ENCODE peak calls at places on chromosome 18, in ten cellular contexts. J is aorta, O is heart right ventricle, H is MM.1S, X is transverse colon, C is right cardiac atrium, S is neural progenitor cell, W is fibroblast of lung, L is heart left ventricle, P is pancreas. M is an unnamed sample. For H3K4me1, the result is how much of the 10 kb centered on the place peaks cover.

GRCh38 chr18:24130494-24130893 is 8.4 kb upstream of the CABYR start:
- DNase-seq in J (no peak), O (no peak), H (no peak), X (no peak), C (no peak), S (no peak), W (no peak), L (no peak), P (no peak), M (no peak)

GRCh38 chr18:74598350-74599001 is 806 bp downstream of the ZNF407 start:
- DNase-seq in J (peak), O (peak), H (peak), X (peak), C (peak), S (peak), W (peak), L (peak), P (peak), M (peak)

GRCh38 chr18:50727721-50728470 is 91.9 kb downstream of the MRO start:
- DNase-seq in J (no peak), O (no peak), H (no peak), X (no peak), C (no peak), S (no peak), W (no peak), L (peak), P (no peak), M (no peak)

GRCh38 chr18:49111191-49111988 is 160.6 kb upstream of the SMAD7 start:
- DNase-seq in J (no peak), O (no peak), H (no peak), X (no peak), C (no peak), S (no peak), W (peak), L (no peak), P (no peak), M (no peak)

GRCh38 chr18:13530879-13531387 is 195.4 kb downstream of the FAM210A start:
- DNase-seq in J (peak), O (peak), H (peak), X (peak), C (peak), S (peak), W (peak), L (peak), P (no peak), M (no peak)

GRCh38 chr18:79290876-79291275 is 104.9 kb upstream of the NFATC1 start:
- DNase-seq in J (no peak), O (no peak), H (no peak), X (no peak), C (no peak), S (no peak), W (no peak), L (no peak), P (no peak), M (no peak)

GRCh38 chr18:48032876-48033769 is 102.7 kb upstream of the SMAD2 start:
- DNase-seq in J (peak), O (no peak), H (no peak), X (no peak), C (no peak), S (no peak), W (peak), L (no peak), P (no peak), M (no peak)

GRCh38 chr18:51076503-51076902 is 46.5 kb downstream of the SMAD4 start:
- DNase-seq in J (no peak), O (no peak), H (no peak), X (no peak), C (no peak), S (no peak), W (peak), L (no peak), P (no peak), M (no peak)

GRCh38 chr18:75376004-75376403 is 51.5 kb downstream of the SMIM21 start:
- DNase-seq in J (no peak), O (no peak), H (no peak), X (no peak), C (no peak), S (no peak), W (no peak), L (no peak), P (no peak), M (no peak)

GRCh38 chr18:32550958-32551357 is 80.3 kb upstream of the GAREM1 start:
- DNase-seq in J (no peak), O (no peak), H (no peak), X (no peak), C (no peak), S (peak), W (no peak), L (no peak), P (no peak), M (no peak)

GRCh38 chr18:77940566-77940965 is 690.9 kb downstream of the GALR1 start:
- DNase-seq in J (no peak), O (no peak), H (no peak), X (no peak), C (no peak), S (no peak), W (no peak), L (no peak), P (no peak), M (no peak)

GRCh38 chr18:46199515-46200147 is 95.4 kb downstream of the HAUS1 start:
- DNase-seq in J (no peak), O (no peak), H (no peak), X (no peak), C (no peak), S (no peak), W (peak), L (no peak), P (no peak), M (no peak)

GRCh38 chr18:8448091-8448490 is 161.1 kb upstream of the RAB12 start:
- DNase-seq in J (no peak), O (no peak), H (no peak), X (no peak), C (no peak), S (no peak), W (no peak), L (no peak), P (no peak), M (no peak)

GRCh38 chr18:74468547-74469014 is 11.5 kb upstream of the DIPK1C start:
- DNase-seq in J (no peak), O (no peak), H (no peak), X (no peak), C (no peak), S (no peak), W (no peak), L (no peak), P (no peak), M (no peak)

GRCh38 chr18:7514796-7515440 is 52.2 kb upstream of the PTPRM start:
- DNase-seq in J (no peak), O (no peak), H (no peak), X (no peak), C (no peak), S (peak), W (no peak), L (no peak), P (no peak), M (no peak)

GRCh38 chr18:76573325-76574025 is 78.4 kb upstream of the ZNF516 start:
- DNase-seq in J (no peak), O (no peak), H (no peak), X (no peak), C (no peak), S (no peak), W (peak), L (no peak), P (peak), M (no peak)

GRCh38 chr18:35513181-35513932 is 15.6 kb upstream of the INO80C start:
- DNase-seq in J (peak), O (peak), H (no peak), X (peak), C (peak), S (peak), W (peak), L (peak), P (peak), M (no peak)

GRCh38 chr18:49846718-49847470 is 33.6 kb upstream of the ACAA2 start:
- DNase-seq in J (no peak), O (no peak), H (no peak), X (no peak), C (no peak), S (no peak), W (no peak), L (no peak), P (no peak), M (no peak)

GRCh38 chr18:22547807-22548561 is 130.3 kb upstream of the CTAGE1 start:
- DNase-seq in J (peak), O (no peak), H (no peak), X (no peak), C (no peak), S (no peak), W (peak), L (no peak), P (no peak), M (no peak)

GRCh38 chr18:58687871-58688308 is 16.6 kb downstream of the MALT1 start:
- DNase-seq in J (no peak), O (no peak), H (no peak), X (no peak), C (no peak), S (no peak), W (no peak), L (no peak), P (no peak), M (peak)

GRCh38 chr18:48751727-48752468 is 198.9 kb downstream of the SMAD7 start:
- DNase-seq in J (no peak), O (no peak), H (no peak), X (no peak), C (no peak), S (no peak), W (no peak), L (no peak), P (no peak), M (no peak)

GRCh38 chr18:71223487-71223886 is 934.6 kb downstream of the SOCS6 start:
- DNase-seq in J (no peak), O (no peak), H (no peak), X (no peak), C (no peak), S (no peak), W (peak), L (no peak), P (no peak), M (no peak)

GRCh38 chr18:28269750-28270149 is 92.8 kb upstream of the CDH2 start:
- DNase-seq in J (no peak), O (no peak), H (no peak), X (no peak), C (no peak), S (no peak), W (no peak), L (no peak), P (no peak), M (no peak)

GRCh38 chr18:48098007-48098406 is 167.5 kb upstream of the SMAD2 start:
- DNase-seq in J (no peak), O (no peak), H (no peak), X (no peak), C (no peak), S (no peak), W (no peak), L (no peak), P (no peak), M (no peak)

GRCh38 chr18:49856531-49856930 is 43.2 kb upstream of the ACAA2 start:
- DNase-seq in J (no peak), O (no peak), H (no peak), X (no peak), C (no peak), S (no peak), W (no peak), L (no peak), P (no peak), M (no peak)

GRCh38 chr18:61950371-61950770 is 57.6 kb upstream of the RNF152 start:
- DNase-seq in J (no peak), O (no peak), H (no peak), X (no peak), C (no peak), S (no peak), W (no peak), L (no peak), P (no peak), M (no peak)

GRCh38 chr18:58097127-58097906 is 53.3 kb downstream of the NEDD4L start:
- DNase-seq in J (no peak), O (no peak), H (no peak), X (no peak), C (no peak), S (no peak), W (no peak), L (no peak), P (no peak), M (no peak)

GRCh38 chr18:51053822-51054221 is 23.8 kb downstream of the SMAD4 start:
- DNase-seq in J (no peak), O (no peak), H (peak), X (no peak), C (no peak), S (no peak), W (no peak), L (no peak), P (no peak), M (no peak)

GRCh38 chr18:46672062-46672970 is 15.3 kb upstream of the LOXHD1 start:
- DNase-seq in J (no peak), O (no peak), H (peak), X (no peak), C (no peak), S (no peak), W (no peak), L (no peak), P (no peak), M (peak)

GRCh38 chr18:74679006-74679678 is 81.5 kb downstream of the ZNF407 start:
- DNase-seq in J (no peak), O (no peak), H (no peak), X (no peak), C (no peak), S (no peak), W (no peak), L (no peak), P (no peak), M (no peak)

GRCh38 chr18:49747876-49748275 is 65.5 kb downstream of the ACAA2 start:
- DNase-seq in J (no peak), O (no peak), H (no peak), X (no peak), C (no peak), S (no peak), W (no peak), L (no peak), P (no peak), M (no peak)

GRCh38 chr18:79380816-79381806 is 14.6 kb upstream of the NFATC1 start:
- DNase-seq in J (peak), O (peak), H (no peak), X (peak), C (peak), S (peak), W (peak), L (peak), P (peak), M (peak)

GRCh38 chr18:77821892-77822291 is 572.2 kb downstream of the GALR1 start:
- DNase-seq in J (no peak), O (no peak), H (no peak), X (no peak), C (no peak), S (no peak), W (no peak), L (no peak), P (no peak), M (no peak)

GRCh38 chr18:66724664-66725356 is 120.9 kb upstream of the CDH19 start:
- DNase-seq in J (no peak), O (no peak), H (no peak), X (peak), C (no peak), S (no peak), W (no peak), L (peak), P (no peak), M (no peak)

GRCh38 chr18:2540575-2540974 is 30.7 kb downstream of the METTL4 start:
- DNase-seq in J (no peak), O (no peak), H (no peak), X (no peak), C (no peak), S (no peak), W (no peak), L (no peak), P (no peak), M (no peak)

GRCh38 chr18:2537281-2537680 is 34.0 kb downstream of the METTL4 start:
- DNase-seq in J (no peak), O (no peak), H (no peak), X (no peak), C (no peak), S (no peak), W (no peak), L (no peak), P (no peak), M (no peak)

GRCh38 chr18:2536493-2536892 is 34.8 kb downstream of the METTL4 start:
- DNase-seq in J (no peak), O (no peak), H (no peak), X (no peak), C (no peak), S (no peak), W (peak), L (no peak), P (no peak), M (no peak)

GRCh38 chr18:2538236-2538635 is 33.1 kb downstream of the METTL4 start:
- DNase-seq in J (no peak), O (no peak), H (no peak), X (no peak), C (no peak), S (no peak), W (no peak), L (no peak), P (no peak), M (no peak)

GRCh38 chr18:2538844-2539243 is 32.5 kb downstream of the METTL4 start:
- DNase-seq in J (no peak), O (no peak), H (no peak), X (no peak), C (no peak), S (no peak), W (no peak), L (no peak), P (no peak), M (no peak)
- H3K4me1 ChIP-seq in J (under half), O (under half), H (under half), X (under half), C (under half), S (under half), W (under half), L (under half), P (under half), M (under half)

GRCh38 chr18:25503567-25504081 is 151.7 kb upstream of the ZNF521 start:
- DNase-seq in J (peak), O (peak), H (no peak), X (peak), C (peak), S (peak), W (peak), L (peak), P (no peak), M (no peak)
- H3K4me3 ChIP-seq in J (peak), O (peak), H (no peak), X (peak), C (peak), S (peak), W (peak), L (peak), P (no peak), M (no peak)

GRCh38 chr18:3261393-3262233 is at the start of gene MYL12B:
- DNase-seq in J (peak), O (peak), H (peak), X (peak), C (peak), S (peak), W (peak), L (peak), P (peak), M (peak)

GRCh38 chr18:3262234-3263171 is 570 bp downstream of the MYL12B start:
- DNase-seq in J (no peak), O (no peak), H (peak), X (no peak), C (no peak), S (no peak), W (no peak), L (no peak), P (peak), M (peak)

GRCh38 chr18:3266062-3266608 is 4.2 kb downstream of the MYL12B start:
- DNase-seq in J (no peak), O (no peak), H (no peak), X (no peak), C (no peak), S (no peak), W (no peak), L (peak), P (no peak), M (no peak)

GRCh38 chr18:3265564-3266033 is 3.7 kb downstream of the MYL12B start:
- DNase-seq in J (no peak), O (no peak), H (no peak), X (no peak), C (no peak), S (peak), W (no peak), L (no peak), P (no peak), M (no peak)

DNA sequence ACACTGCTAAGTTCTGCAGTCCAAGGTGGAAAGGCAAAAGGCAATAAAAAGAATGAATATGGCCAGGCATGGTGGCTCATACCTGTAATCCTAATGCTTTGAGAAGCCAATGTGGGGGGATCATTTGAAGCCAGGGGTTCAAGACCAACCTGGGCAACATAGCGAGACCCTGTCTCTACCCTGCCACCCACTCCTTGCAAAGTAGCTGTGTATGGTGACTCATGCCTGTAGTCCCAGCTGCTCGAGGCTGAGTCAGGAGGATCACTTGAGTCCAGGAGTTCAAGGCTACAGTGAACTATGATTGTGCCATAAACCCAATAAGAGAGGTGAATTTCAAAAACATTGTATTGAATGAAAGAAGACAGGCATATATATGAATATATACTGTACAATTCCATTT is 2.4 kb downstream of the MYL12B start:
- DNase-seq in J (no peak), O (no peak), H (no peak), X (peak), C (no peak), S (no peak), W (no peak), L (no peak), P (no peak), M (no peak)
- H3K4me1 ChIP-seq in J (under half), O (half or more), H (under half), X (half or more), C (under half), S (under half), W (under half), L (under half), P (half or more), M (half or more)

GRCh38 chr18:4455113-4455811 is at the start of gene DLGAP1:
- DNase-seq in J (peak), O (peak), H (peak), X (peak), C (peak), S (peak), W (no peak), L (peak), P (peak), M (no peak)

GRCh38 chr18:4454548-4455112 is 477 bp downstream of the DLGAP1 start:
- DNase-seq in J (peak), O (no peak), H (no peak), X (no peak), C (no peak), S (no peak), W (no peak), L (no peak), P (peak), M (no peak)

GRCh38 chr18:4450065-4450676 is 4.9 kb downstream of the DLGAP1 start:
- DNase-seq in J (no peak), O (no peak), H (no peak), X (no peak), C (no peak), S (no peak), W (no peak), L (no peak), P (no peak), M (no peak)

DNA sequence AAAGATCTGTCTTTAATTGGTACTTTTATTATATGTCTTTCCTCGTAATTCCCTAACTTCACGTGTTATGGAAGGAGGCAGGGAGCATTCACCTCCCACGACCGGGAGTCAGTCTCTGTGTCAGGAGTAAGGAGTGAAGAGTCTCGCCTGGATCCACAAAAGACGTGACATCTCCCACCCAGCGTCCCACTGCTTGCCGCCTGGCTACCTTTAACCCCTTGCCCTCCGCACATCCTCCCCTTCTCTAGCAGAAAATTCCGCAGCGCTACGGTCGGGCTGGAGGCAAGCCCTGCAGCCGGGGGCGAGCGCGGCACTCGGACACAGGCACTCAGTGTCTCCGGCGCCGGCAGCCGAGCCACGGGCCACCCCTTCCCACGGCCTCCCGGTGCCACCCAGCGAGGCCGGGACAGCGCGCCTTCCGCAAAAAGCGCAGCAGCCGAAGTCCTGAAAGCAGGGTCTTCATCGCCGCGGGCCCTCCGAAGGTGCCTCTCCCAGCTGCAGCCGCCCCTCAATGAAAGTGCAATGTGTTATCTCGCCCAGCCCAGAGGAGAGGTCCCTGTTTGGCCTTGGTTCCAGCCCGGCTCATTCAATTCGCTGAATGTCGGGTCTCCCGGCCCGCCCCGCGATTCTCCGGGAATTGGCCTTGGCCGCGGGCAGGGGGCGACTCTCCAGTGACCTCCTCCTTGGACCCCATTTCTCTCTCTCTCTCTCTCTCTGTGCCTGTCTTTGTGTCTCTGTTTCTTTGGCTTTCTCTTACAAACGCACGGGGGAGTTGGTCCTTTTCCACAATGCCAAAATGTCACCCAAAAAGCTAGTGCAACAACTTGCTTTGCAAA is 1.2 kb downstream of the DLGAP1 start:
- DNase-seq in J (peak), O (no peak), H (no peak), X (no peak), C (no peak), S (peak), W (no peak), L (no peak), P (peak), M (no peak)
- H3K4me3 ChIP-seq in J (peak), O (peak), H (no peak), X (no peak), C (peak), S (peak), W (no peak), L (peak), P (no peak), M (no peak)

M was measured in CD4-positive, alpha-beta memory T cell.